ENCODE peak calls at places on chromosomes 12 and 14, in eight cellular contexts. L, Z, G, Q, B, I, W and N are unnamed samples.

GRCh38 chr14:105883066-105884005 is 357.0 kb downstream of the TMEM121 start:
- DNase-seq in L (no peak), Z (peak; percentile 14), G (peak; percentile 2), Q (peak; percentile 28), B (no peak), I (no peak), W (peak; percentile 38), N (no peak)

GRCh38 chr14:93811611-93812010 is 23.3 kb upstream of the PRIMA1 start:
- DNase-seq in L (no peak), Z (no peak), G (no peak), Q (no peak), B (no peak), I (no peak), W (no peak), N (no peak)

GRCh38 chr14:33765251-33765650 is 185.6 kb downstream of the EGLN3 start:
- DNase-seq in L (no peak), Z (peak; percentile 82), G (no peak), Q (no peak), B (no peak), I (no peak), W (no peak), N (no peak)

GRCh38 chr14:49497725-49498348 is 88.3 kb downstream of the RPS29 start:
- DNase-seq in L (peak; percentile 78), Z (peak; percentile 14), G (no peak), Q (no peak), B (peak; percentile 95), I (peak; percentile 69), W (no peak), N (no peak)

GRCh38 chr14:54488318-54488645 is 498 bp downstream of the GMFB start:
- DNase-seq in L (peak; percentile 39), Z (no peak), G (no peak), Q (no peak), B (no peak), I (no peak), W (no peak), N (no peak)

GRCh38 chr14:105005929-105006830 is 14.7 kb downstream of the CDCA4 start:
- DNase-seq in L (no peak), Z (no peak), G (no peak), Q (no peak), B (no peak), I (no peak), W (no peak), N (no peak)

GRCh38 chr14:90675399-90675798 is 140.8 kb downstream of the TTC7B start:
- DNase-seq in L (no peak), Z (peak; percentile 30), G (no peak), Q (no peak), B (peak; percentile 41), I (no peak), W (no peak), N (peak; percentile 78)

GRCh38 chr14:29682789-29683188 is 244.9 kb downstream of the PRKD1 start:
- DNase-seq in L (no peak), Z (no peak), G (no peak), Q (no peak), B (no peak), I (no peak), W (no peak), N (no peak)

GRCh38 chr12:128258866-128259555 is 8.0 kb upstream of the TMEM132C start:
- DNase-seq in L (no peak), Z (no peak), G (no peak), Q (no peak), B (peak; percentile 19), I (no peak), W (no peak), N (no peak)

GRCh38 chr12:123384994-123385376 is 1.1 kb downstream of the KMT5A start:
- DNase-seq in L (no peak), Z (no peak), G (no peak), Q (no peak), B (peak; percentile 68), I (no peak), W (no peak), N (no peak)

GRCh38 chr14:51165415-51165814 is 70.5 kb upstream of the TRIM9 start:
- DNase-seq in L (no peak), Z (no peak), G (no peak), Q (no peak), B (peak; percentile 90), I (no peak), W (no peak), N (no peak)

GRCh38 chr14:99273025-99273723 is 1.2 kb upstream of the BCL11B start:
- DNase-seq in L (no peak), Z (peak; percentile 40), G (peak; percentile 63), Q (no peak), B (no peak), I (peak; percentile 41), W (no peak), N (peak; percentile 64)

GRCh38 chr12:89345830-89346740 is 6.2 kb downstream of the DUSP6 start:
- DNase-seq in L (peak; percentile 94), Z (no peak), G (peak; percentile 60), Q (peak; percentile 80), B (peak; percentile 77), I (no peak), W (no peak), N (peak; percentile 75)

GRCh38 chr14:67162390-67162789 is 26.9 kb upstream of the GARIN2 start:
- DNase-seq in L (no peak), Z (no peak), G (no peak), Q (no peak), B (no peak), I (no peak), W (no peak), N (no peak)
- TF ChIP-seq CTCF in L (no peak), Z (no peak), G (no peak), Q (no peak), B (no peak), I (no peak), W (no peak), N (no peak)

DNA sequence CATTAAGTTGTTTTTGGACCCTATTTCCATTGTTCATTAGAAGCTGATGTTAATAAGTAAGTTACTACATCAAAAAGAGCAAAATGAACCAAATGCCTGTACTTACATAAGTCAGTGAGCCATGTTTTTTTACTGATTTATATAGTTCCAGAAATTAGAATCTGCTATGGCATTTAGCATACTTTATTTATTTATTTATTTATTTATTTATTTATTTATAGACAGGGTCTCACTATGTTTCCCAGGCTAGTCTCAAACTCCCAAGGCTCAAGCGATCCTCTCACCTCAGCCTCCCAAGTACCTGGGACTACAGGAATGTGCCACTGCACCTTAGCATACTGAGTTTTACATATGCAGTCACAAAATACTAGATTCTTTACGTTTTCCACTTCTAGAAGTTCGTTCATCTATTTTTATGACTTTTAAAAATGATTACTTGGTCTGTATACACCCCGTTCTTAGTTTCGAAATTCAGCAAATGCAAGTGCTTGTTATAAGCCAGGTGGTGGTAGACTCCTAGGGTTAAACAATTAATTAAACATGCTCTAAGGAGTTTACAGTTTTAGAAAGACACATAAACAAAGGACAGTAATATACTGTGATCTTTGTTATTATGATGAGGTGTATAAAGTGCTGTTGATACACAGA is 69.8 kb downstream of the SCFD1 start:
- DNase-seq in L (no peak), Z (no peak), G (no peak), Q (no peak), B (no peak), I (no peak), W (no peak), N (no peak)
- H3K4me3 ChIP-seq in L (peak overlapping the region; percentile 64), Z (no peak overlapping the region), G (no peak overlapping the region), Q (no peak overlapping the region), B (peak overlapping the region; percentile 63), I (no peak overlapping the region), W (no peak overlapping the region), N (no peak overlapping the region)

DNA sequence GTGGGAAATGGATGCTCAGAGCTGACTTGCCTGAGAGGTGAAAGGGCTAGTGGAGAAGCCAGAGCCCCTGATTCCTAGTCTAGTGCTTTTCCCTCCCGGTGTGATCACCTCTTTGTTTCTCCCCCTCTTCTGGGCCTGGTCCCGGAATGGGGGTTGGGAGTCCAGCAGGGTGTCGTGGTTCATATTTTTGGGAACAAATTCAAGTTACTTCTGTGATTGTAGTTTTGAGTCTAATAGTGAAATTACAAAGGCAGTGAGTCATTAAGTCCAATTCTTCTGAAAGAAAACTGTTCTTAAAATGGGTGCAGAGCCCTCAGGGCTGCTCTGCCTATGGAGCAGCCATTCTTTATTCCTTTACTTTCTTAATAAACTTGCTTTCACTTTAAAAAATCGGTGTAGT is 7.6 kb downstream of the SUSD6 start:
- DNase-seq in L (no peak), Z (no peak), G (no peak), Q (no peak), B (no peak), I (no peak), W (no peak), N (no peak)
- H3K4me1 ChIP-seq in L (peaks cover 96% of the 10 kb centered on the region), Z (peaks cover 12% of the 10 kb centered on the region), G (peaks cover 92% of the 10 kb centered on the region), Q (peaks cover 97% of the 10 kb centered on the region), B (peaks cover 6% of the 10 kb centered on the region), I (peaks cover 7% of the 10 kb centered on the region), W (peaks cover 58% of the 10 kb centered on the region), N (peaks cover 36% of the 10 kb centered on the region)

GRCh38 chr14:71852201-71852600 is 80.0 kb upstream of the RGS6 start:
- DNase-seq in L (no peak), Z (no peak), G (no peak), Q (no peak), B (no peak), I (no peak), W (no peak), N (no peak)

GRCh38 chr14:71855399-71856036 is 76.7 kb upstream of the RGS6 start:
- DNase-seq in L (peak; percentile 70), Z (peak; percentile 83), G (peak; percentile 73), Q (peak; percentile 76), B (peak; percentile 89), I (peak; percentile 74), W (no peak), N (peak; percentile 75)

GRCh38 chr14:71856199-71856919 is 75.9 kb upstream of the RGS6 start:
- DNase-seq in L (peak; percentile 84), Z (peak; percentile 22), G (no peak), Q (no peak), B (no peak), I (no peak), W (no peak), N (no peak)
- TF ChIP-seq CTCF in L (no peak), Z (no peak), G (no peak), Q (no peak), B (no peak), I (no peak), W (no peak), N (no peak)

GRCh38 chr12:47343684-47344567 is 264.2 kb upstream of the AMIGO2 start:
- DNase-seq in L (no peak), Z (no peak), G (no peak), Q (no peak), B (peak; percentile 44), I (no peak), W (no peak), N (no peak)
- H3K4me3 ChIP-seq in L (no peak overlapping the region), Z (no peak overlapping the region), G (no peak overlapping the region), Q (no peak overlapping the region), B (no peak overlapping the region), I (no peak overlapping the region), W (no peak overlapping the region), N (no peak overlapping the region)